ENCODE peak calls at places on chromosome 22, in seven cellular contexts. One of them, this sample, is unnamed.

GRCh38 chr22:44408227-44409192 is 89.5 kb downstream of the RTL6 start:
- DNase-seq in SK-MEL-5: no peak
- DNase-seq in tibial artery: no peak
- DNase-seq in NCI-H1105: no peak
- DNase-seq in colonic mucosa: no peak
- DNase-seq in HL-60: no peak
- DNase-seq in stimulated activated CD4-positive, alpha-beta T cell treated with anti-CD3 and anti-CD28 coated beads, Interleukin-4, amount 100 ng/mL, for 48 hours: no peak
- DNase-seq in this sample: no peak

GRCh38 chr22:23756891-23757290 is 2.7 kb upstream of the VPREB3 start:
- DNase-seq in SK-MEL-5: no peak
- DNase-seq in tibial artery: no peak
- DNase-seq in NCI-H1105: no peak
- DNase-seq in colonic mucosa: no peak
- DNase-seq in HL-60: no peak
- DNase-seq in stimulated activated CD4-positive, alpha-beta T cell treated with anti-CD3 and anti-CD28 coated beads, Interleukin-4, amount 100 ng/mL, for 48 hours: no peak
- DNase-seq in this sample: no peak

GRCh38 chr22:38760477-38761201 is 4.8 kb upstream of the SUN2 start:
- DNase-seq in SK-MEL-5: no peak
- DNase-seq in tibial artery: no peak
- DNase-seq in NCI-H1105: no peak
- DNase-seq in colonic mucosa: no peak
- DNase-seq in HL-60: no peak
- DNase-seq in stimulated activated CD4-positive, alpha-beta T cell treated with anti-CD3 and anti-CD28 coated beads, Interleukin-4, amount 100 ng/mL, for 48 hours: no peak
- DNase-seq in this sample: peak; percentile 38

GRCh38 chr22:50718352-50718709 is 19.7 kb upstream of the ACR start:
- DNase-seq in SK-MEL-5: no peak
- DNase-seq in tibial artery: no peak
- DNase-seq in NCI-H1105: no peak
- DNase-seq in colonic mucosa: no peak
- DNase-seq in HL-60: no peak
- DNase-seq in stimulated activated CD4-positive, alpha-beta T cell treated with anti-CD3 and anti-CD28 coated beads, Interleukin-4, amount 100 ng/mL, for 48 hours: no peak
- DNase-seq in this sample: no peak

GRCh38 chr22:23275751-23276150 is 95.4 kb downstream of the BCR start:
- DNase-seq in SK-MEL-5: no peak
- DNase-seq in tibial artery: no peak
- DNase-seq in NCI-H1105: no peak
- DNase-seq in colonic mucosa: no peak
- DNase-seq in HL-60: no peak
- DNase-seq in stimulated activated CD4-positive, alpha-beta T cell treated with anti-CD3 and anti-CD28 coated beads, Interleukin-4, amount 100 ng/mL, for 48 hours: no peak
- DNase-seq in this sample: no peak

GRCh38 chr22:31127181-31127772 is 4.5 kb downstream of the INPP5J start:
- DNase-seq in SK-MEL-5: no peak
- DNase-seq in tibial artery: no peak
- DNase-seq in NCI-H1105: no peak
- DNase-seq in colonic mucosa: no peak
- DNase-seq in HL-60: peak; percentile 13
- DNase-seq in stimulated activated CD4-positive, alpha-beta T cell treated with anti-CD3 and anti-CD28 coated beads, Interleukin-4, amount 100 ng/mL, for 48 hours: no peak
- DNase-seq in this sample: no peak

GRCh38 chr22:50473855-50474671 is 772 bp downstream of the SBF1 start:
- DNase-seq in SK-MEL-5: no peak
- DNase-seq in tibial artery: no peak
- DNase-seq in NCI-H1105: no peak
- DNase-seq in colonic mucosa: peak; percentile 47
- DNase-seq in HL-60: no peak
- DNase-seq in stimulated activated CD4-positive, alpha-beta T cell treated with anti-CD3 and anti-CD28 coated beads, Interleukin-4, amount 100 ng/mL, for 48 hours: peak; percentile 27
- DNase-seq in this sample: peak; percentile 58

GRCh38 chr22:20783300-20783673 is 9.4 kb downstream of the SERPIND1 start:
- DNase-seq in SK-MEL-5: no peak
- DNase-seq in tibial artery: no peak
- DNase-seq in NCI-H1105: no peak
- DNase-seq in colonic mucosa: no peak
- DNase-seq in HL-60: no peak
- DNase-seq in stimulated activated CD4-positive, alpha-beta T cell treated with anti-CD3 and anti-CD28 coated beads, Interleukin-4, amount 100 ng/mL, for 48 hours: no peak
- DNase-seq in this sample: no peak

GRCh38 chr22:45709866-45710265 is 38.2 kb downstream of the ATXN10 start:
- DNase-seq in SK-MEL-5: no peak
- DNase-seq in tibial artery: no peak
- DNase-seq in NCI-H1105: no peak
- DNase-seq in colonic mucosa: no peak
- DNase-seq in HL-60: no peak
- DNase-seq in stimulated activated CD4-positive, alpha-beta T cell treated with anti-CD3 and anti-CD28 coated beads, Interleukin-4, amount 100 ng/mL, for 48 hours: no peak
- DNase-seq in this sample: peak; percentile 85

GRCh38 chr22:43293259-43293658 is 49.9 kb downstream of the SCUBE1 start:
- DNase-seq in SK-MEL-5: no peak
- DNase-seq in tibial artery: no peak
- DNase-seq in NCI-H1105: no peak
- DNase-seq in colonic mucosa: peak; percentile 37
- DNase-seq in HL-60: no peak
- DNase-seq in stimulated activated CD4-positive, alpha-beta T cell treated with anti-CD3 and anti-CD28 coated beads, Interleukin-4, amount 100 ng/mL, for 48 hours: no peak
- DNase-seq in this sample: no peak

This sample was measured in kidney tubule cell.